ENCODE peak calls at places on chromosomes 7 and 10, in six cellular contexts. U is upper lobe of left lung, L is IMR-90, N is sigmoid colon, T is A549, V is spleen. E is an unnamed sample. For H3K4me1, the result is how much of the 10 kb centered on the place peaks cover.

GRCh38 chr10:53003094-53003493 is 230.5 kb upstream of the MBL2 start:
- DNase-seq in V (no peak), N (no peak), L (no peak), T (no peak), U (no peak), E (no peak)

GRCh38 chr7:42913591-42913990 is 1.7 kb upstream of the C7orf25 start:
- DNase-seq in N (no peak), U (no peak), L (peak), V (no peak), T (no peak), E (no peak)

GRCh38 chr7:214410-215212 is 22.2 kb downstream of the FAM20C start:
- DNase-seq in N (no peak), V (no peak), T (peak), L (peak), U (peak), E (no peak)

GRCh38 chr7:44258865-44259546 is 58.2 kb downstream of the YKT6 start:
- DNase-seq in U (peak), N (no peak), L (no peak), T (no peak), V (no peak), E (no peak)

GRCh38 chr10:49512121-49512809 is 26.7 kb downstream of the ERCC6 start:
- DNase-seq in T (peak), L (peak), U (no peak), V (no peak), N (no peak), E (no peak)

GRCh38 chr10:35412900-35413491 is 76.7 kb downstream of the CCNY start:
- DNase-seq in U (no peak), T (no peak), L (peak), V (no peak), N (peak), E (no peak)

GRCh38 chr10:100518761-100519241 is 860 bp downstream of the SEC31B start:
- DNase-seq in N (no peak), L (peak), V (no peak), U (no peak), T (peak), E (peak)

GRCh38 chr10:101438881-101439391 is 85.0 kb downstream of the BTRC start:
- DNase-seq in V (no peak), U (no peak), N (no peak), T (no peak), L (peak), E (no peak)

GRCh38 chr7:148815612-148816011 is 68.5 kb downstream of the EZH2 start:
- DNase-seq in U (no peak), L (no peak), T (no peak), N (no peak), V (no peak), E (no peak)

GRCh38 chr10:131311661-131312260 is at the start of gene TCERG1L:
- DNase-seq in L (no peak), V (peak), U (peak), T (no peak), N (no peak), E (no peak)

GRCh38 chr7:100191775-100192174 is 14.1 kb downstream of the STAG3 start:
- DNase-seq in T (no peak), V (no peak), U (no peak), L (peak), N (no peak), E (no peak)

GRCh38 chr7:96241834-96242233 is 80.1 kb downstream of the SLC25A13 start:
- DNase-seq in U (no peak), V (no peak), N (no peak), L (no peak), T (no peak), E (no peak)

GRCh38 chr7:27631411-27631810 is 31.3 kb downstream of the HIBADH start:
- DNase-seq in V (no peak), T (no peak), U (no peak), N (no peak), L (peak), E (no peak)

GRCh38 chr7:70588610-70589009 is 543.3 kb upstream of the GALNT17 start:
- DNase-seq in L (no peak), U (no peak), V (no peak), N (no peak), T (no peak), E (no peak)

GRCh38 chr10:30687698-30688213 is 58.2 kb upstream of the LYZL2 start:
- DNase-seq in L (peak), V (peak), N (peak), U (peak), T (peak), E (peak)

DNA sequence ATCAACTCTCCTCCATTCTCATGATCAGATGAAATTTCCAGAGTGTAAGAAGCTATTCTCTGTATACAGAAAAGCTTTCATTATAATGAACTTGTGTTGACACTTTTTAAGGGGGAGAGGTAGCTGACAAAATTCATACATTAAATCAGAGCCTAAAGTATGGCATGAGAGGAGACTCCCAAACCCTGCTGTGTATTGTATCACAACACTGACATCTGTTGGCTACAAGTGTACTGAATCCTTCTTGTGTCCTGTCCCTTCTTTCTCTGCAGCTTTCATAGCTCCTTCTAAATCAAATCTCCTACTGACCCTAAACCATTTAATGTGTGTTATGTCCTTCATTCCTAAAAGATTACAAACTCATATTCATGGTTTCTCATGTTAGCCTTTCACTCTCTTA is 70.9 kb downstream of the GCC1 start:
- DNase-seq in L (peak), T (peak), N (no peak), U (no peak), V (no peak), E (no peak)
- TF ChIP-seq CTCF in L (peak), T (peak), N (peak), U (peak), V (no peak), E (no peak)

GRCh38 chr7:20330176-20330796 is 414 bp upstream of the ITGB8 start:
- DNase-seq in T (peak), N (peak), L (peak), V (peak), U (peak), E (peak)
- TF ChIP-seq POLR2A in T (no peak), N (peak), L (peak), V (no peak), U (no peak), E (peak)

GRCh38 chr10:124678566-124679240 is 65.5 kb downstream of the FAM53B start:
- DNase-seq in L (no peak), V (no peak), N (no peak), T (no peak), U (no peak), E (no peak)

GRCh38 chr10:124675824-124676223 is 68.4 kb downstream of the FAM53B start:
- DNase-seq in N (no peak), T (no peak), L (no peak), U (no peak), V (no peak), E (no peak)

GRCh38 chr10:124677871-124678565 is 66.2 kb downstream of the FAM53B start:
- DNase-seq in L (peak), U (no peak), N (no peak), V (peak), T (no peak), E (no peak)

GRCh38 chr10:124676416-124677062 is 67.6 kb downstream of the FAM53B start:
- DNase-seq in V (no peak), T (no peak), N (no peak), L (no peak), U (peak), E (no peak)

GRCh38 chr10:124677291-124677690 is 66.9 kb downstream of the FAM53B start:
- DNase-seq in N (no peak), T (no peak), U (no peak), V (peak), L (no peak), E (no peak)
- H3K4me1 ChIP-seq in N (under half), T (under half), U (half or more), V (half or more), L (under half), E (half or more)

DNA sequence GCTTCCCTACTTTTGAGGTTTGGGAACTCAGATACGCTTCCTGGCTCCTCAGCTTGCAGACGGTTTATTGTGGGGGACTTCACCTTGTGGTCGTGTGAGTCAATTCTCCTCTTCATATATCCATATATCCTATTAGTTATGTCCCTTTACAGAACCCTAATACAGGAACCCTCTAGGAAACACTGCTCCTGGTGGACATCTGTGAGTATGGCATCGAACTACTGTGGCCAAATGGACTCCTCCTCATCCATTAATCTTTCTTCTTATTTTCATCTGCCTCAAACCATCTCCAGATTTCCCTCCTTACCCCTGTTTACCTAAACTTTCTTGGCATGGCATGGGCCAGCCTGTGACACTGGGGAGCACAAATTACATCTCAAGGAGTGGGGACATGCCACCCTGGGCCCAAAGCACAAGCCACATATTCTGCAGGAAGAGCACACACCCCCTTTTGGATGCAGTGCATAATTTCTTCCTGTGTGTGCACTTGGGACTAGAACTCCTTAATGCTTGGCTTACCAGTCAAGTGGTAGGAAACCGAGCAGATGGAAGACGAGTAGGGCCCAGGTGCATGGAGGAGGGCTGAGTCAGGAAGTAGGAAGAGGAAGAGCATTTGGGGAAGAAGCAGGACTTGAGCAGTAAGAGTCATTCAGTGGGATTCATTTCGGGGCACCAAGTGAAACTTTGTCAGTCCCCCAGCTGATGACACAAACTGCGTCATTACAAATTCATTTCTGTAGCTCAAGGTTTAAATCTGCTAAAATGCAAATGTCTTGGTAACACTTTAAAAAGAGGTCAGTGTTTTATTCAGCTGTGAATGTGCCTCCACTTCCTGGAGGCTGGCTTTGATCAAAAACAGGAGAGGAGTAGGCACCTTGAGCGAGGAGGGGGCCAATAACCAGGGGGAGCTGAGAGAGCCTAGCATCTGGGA is 80.8 kb upstream of the PLXNA4 start:
- DNase-seq in N (no peak), T (peak), V (no peak), U (no peak), L (peak), E (no peak)
- TF ChIP-seq CTCF in N (peak), T (no peak), V (no peak), U (peak), L (peak), E (peak)

GRCh38 chr10:25016349-25017246 is at the start of gene THNSL1:
- DNase-seq in L (peak), N (peak), U (peak), V (peak), T (peak), E (peak)
- TF ChIP-seq POLR2A in L (peak), N (peak), U (peak), V (no peak), T (peak), E (peak)

GRCh38 chr7:71706576-71706975 is 574.6 kb downstream of the GALNT17 start:
- DNase-seq in L (no peak), N (no peak), U (no peak), V (no peak), T (no peak), E (no peak)

GRCh38 chr7:71705901-71706300 is 574.0 kb downstream of the GALNT17 start:
- DNase-seq in L (no peak), T (no peak), V (no peak), U (no peak), N (no peak), E (no peak)

GRCh38 chr7:71708710-71709109 is 576.8 kb downstream of the GALNT17 start:
- DNase-seq in L (no peak), T (no peak), V (no peak), N (no peak), U (no peak), E (no peak)

GRCh38 chr7:71705217-71705616 is 573.3 kb downstream of the GALNT17 start:
- DNase-seq in V (no peak), T (no peak), L (no peak), U (no peak), N (no peak), E (no peak)

DNA sequence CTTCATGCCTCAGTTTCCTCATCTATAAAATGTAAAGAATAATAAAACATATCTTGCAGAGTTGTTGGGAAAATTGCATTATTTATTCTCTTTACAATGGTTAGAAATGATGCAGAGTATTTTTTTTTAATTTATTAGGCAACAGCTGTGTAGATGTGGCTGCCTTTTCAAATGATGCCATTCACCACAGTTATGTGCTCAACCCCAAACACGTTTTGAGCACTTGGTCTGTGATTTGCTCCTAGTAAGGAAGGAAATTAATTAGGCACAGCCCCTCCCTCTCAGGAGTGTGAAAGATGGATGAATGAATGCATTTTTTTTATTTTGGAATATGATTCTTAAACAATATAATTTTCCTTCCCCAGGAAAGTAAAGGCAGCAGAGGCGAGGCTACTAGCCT is 575.1 kb downstream of the GALNT17 start:
- DNase-seq in N (no peak), T (no peak), V (no peak), L (no peak), U (no peak), E (no peak)
- H3K4me1 ChIP-seq in N (under half), T (under half), V (under half), L (under half), U (under half), E (under half)